ENCODE peak calls at places on chromosomes 11 and 22, in eight cellular contexts. C is lower leg skin; S is activated CD8-positive, alpha-beta memory T cell treated with anti-CD3 and anti-CD28 coated beads, Interleukin-2, amount 50 U/mL, for 48 hours; D is NCI-H2029; G is SK-N-DZ; Q is NCI-H460; T is fibroblast of lung; U is stimulated activated CD8-positive, alpha-beta memory T cell treated with anti-CD3 and anti-CD28 coated beads, Interleukin-2, amount 100 ng/mL, for 1 hour. E is an unnamed sample.

GRCh38 chr11:72446929-72447753 is 12.8 kb upstream of the CLPB start:
- DNase-seq in C (no peak), S (no peak), D (peak; percentile 27), G (peak; percentile 75), Q (peak; percentile 44), T (peak; percentile 67), U (no peak), E (peak; percentile 67)

GRCh38 chr11:93857413-93858185 is 7.2 kb upstream of the VSTM5 start:
- DNase-seq in C (no peak), S (no peak), D (peak; percentile 63), G (no peak), Q (no peak), T (peak; percentile 47), U (no peak), E (peak; percentile 58)

GRCh38 chr11:34960277-34960676 is 43.9 kb downstream of the PDHX start:
- DNase-seq in C (no peak), S (no peak), D (no peak), G (no peak), Q (no peak), T (no peak), U (no peak), E (peak; percentile 17)

GRCh38 chr11:64244107-64244506 is 2.6 kb downstream of the PPP1R14B start:
- DNase-seq in C (no peak), S (no peak), D (no peak), G (no peak), Q (no peak), T (no peak), U (no peak), E (no peak)

GRCh38 chr11:115590254-115590653 is 86.0 kb upstream of the CADM1 start:
- DNase-seq in C (no peak), S (no peak), D (no peak), G (peak; percentile 70), Q (no peak), T (no peak), U (no peak), E (no peak)

GRCh38 chr11:106421673-106422292 is 344.3 kb downstream of the AASDHPPT start:
- DNase-seq in C (no peak), S (no peak), D (no peak), G (no peak), Q (no peak), T (peak; percentile 32), U (no peak), E (no peak)

GRCh38 chr11:33633251-33634003 is 67.2 kb downstream of the C11orf91 start:
- DNase-seq in C (no peak), S (no peak), D (peak; percentile 83), G (no peak), Q (no peak), T (peak; percentile 83), U (no peak), E (no peak)

GRCh38 chr11:118939948-118940598 is 14.3 kb upstream of the BCL9L start:
- DNase-seq in C (no peak), S (peak; percentile 78), D (no peak), G (peak; percentile 51), Q (no peak), T (peak; percentile 23), U (no peak), E (no peak)

GRCh38 chr11:69554849-69555248 is 73.4 kb downstream of the LINC01488 start:
- DNase-seq in C (no peak), S (no peak), D (no peak), G (no peak), Q (no peak), T (no peak), U (no peak), E (no peak)

GRCh38 chr11:30333405-30333804 is 10.5 kb downstream of the ARL14EP start:
- DNase-seq in C (no peak), S (no peak), D (no peak), G (no peak), Q (peak; percentile 11), T (no peak), U (no peak), E (peak; percentile 22)

GRCh38 chr22:27331526-27332281 is 469.9 kb downstream of the MN1 start:
- DNase-seq in C (no peak), S (no peak), D (peak; percentile 10), G (no peak), Q (peak; percentile 60), T (no peak), U (no peak), E (peak; percentile 1)

GRCh38 chr22:47198801-47199251 is 436.4 kb downstream of the TBC1D22A start:
- DNase-seq in C (no peak), S (peak; percentile 33), D (no peak), G (no peak), Q (no peak), T (no peak), U (no peak), E (no peak)

GRCh38 chr22:20065896-20066616 is 14.0 kb upstream of the DGCR8 start:
- DNase-seq in C (no peak), S (no peak), D (no peak), G (no peak), Q (no peak), T (no peak), U (no peak), E (no peak)

GRCh38 chr11:28559497-28559896 is 451.3 kb downstream of the METTL15 start:
- DNase-seq in C (no peak), S (no peak), D (no peak), G (no peak), Q (peak; percentile 78), T (peak; percentile 86), U (no peak), E (no peak)

GRCh38 chr22:21832291-21833290 is 34.9 kb downstream of the MAPK1 start:
- DNase-seq in C (no peak), S (no peak), D (no peak), G (no peak), Q (no peak), T (no peak), U (no peak), E (peak; percentile 61)

GRCh38 chr11:19435306-19435989 is 194.7 kb upstream of the E2F8 start:
- DNase-seq in C (no peak), S (no peak), D (no peak), G (no peak), Q (no peak), T (no peak), U (no peak), E (no peak)

E was measured in cerebellar cortex.